ENCODE peak calls at places on chromosomes 4 and X, in nine cellular contexts. One of them, this sample, is unnamed.

GRCh38 chr4:37765741-37766140 is 60.7 kb upstream of the PGM2 start:
- DNase-seq in A549: no peak
- DNase-seq in heart left ventricle: no peak
- DNase-seq in HepG2: peak
- DNase-seq in K562: no peak
- DNase-seq in right lobe of liver: no peak
- DNase-seq in endothelial cell of umbilical vein: no peak
- DNase-seq in Peyer's patch: no peak
- DNase-seq in H1: no peak
- DNase-seq in this sample: no peak

GRCh38 chr4:179200681-179201080 is 1758.4 kb upstream of the AGA start:
- DNase-seq in K562: no peak
- DNase-seq in H1: no peak
- DNase-seq in Peyer's patch: no peak
- DNase-seq in right lobe of liver: no peak
- DNase-seq in heart left ventricle: no peak
- DNase-seq in A549: no peak
- DNase-seq in HepG2: no peak
- DNase-seq in endothelial cell of umbilical vein: no peak
- DNase-seq in this sample: no peak

GRCh38 chr4:8103421-8103820 is 55.2 kb downstream of the ABLIM2 start:
- DNase-seq in heart left ventricle: no peak
- DNase-seq in Peyer's patch: no peak
- DNase-seq in K562: no peak
- DNase-seq in H1: no peak
- DNase-seq in A549: no peak
- DNase-seq in right lobe of liver: no peak
- DNase-seq in endothelial cell of umbilical vein: no peak
- DNase-seq in HepG2: no peak
- DNase-seq in this sample: no peak

GRCh38 chr4:35247047-35247446 is 997.3 kb downstream of the ARAP2 start:
- DNase-seq in A549: no peak
- DNase-seq in heart left ventricle: no peak
- DNase-seq in H1: no peak
- DNase-seq in endothelial cell of umbilical vein: no peak
- DNase-seq in right lobe of liver: no peak
- DNase-seq in HepG2: no peak
- DNase-seq in Peyer's patch: no peak
- DNase-seq in K562: no peak
- DNase-seq in this sample: no peak

GRCh38 chr4:51858605-51859211 is 15.8 kb downstream of the DCUN1D4 start:
- DNase-seq in A549: no peak
- DNase-seq in right lobe of liver: no peak
- DNase-seq in heart left ventricle: no peak
- DNase-seq in K562: no peak
- DNase-seq in endothelial cell of umbilical vein: no peak
- DNase-seq in HepG2: no peak
- DNase-seq in H1: no peak
- DNase-seq in Peyer's patch: no peak
- DNase-seq in this sample: no peak

GRCh38 chrX:136766785-136767103 is 14.0 kb downstream of the ARHGEF6 start:
- DNase-seq in A549: no peak
- DNase-seq in HepG2: no peak
- DNase-seq in heart left ventricle: peak
- DNase-seq in right lobe of liver: no peak
- DNase-seq in Peyer's patch: no peak
- DNase-seq in endothelial cell of umbilical vein: no peak
- DNase-seq in K562: no peak
- DNase-seq in H1: no peak
- DNase-seq in this sample: no peak

GRCh38 chrX:275967-276587 is 5.1 kb upstream of the PLCXD1 start:
- DNase-seq in K562: peak
- DNase-seq in endothelial cell of umbilical vein: no peak
- DNase-seq in right lobe of liver: peak
- DNase-seq in H1: peak
- DNase-seq in Peyer's patch: peak
- DNase-seq in heart left ventricle: peak
- DNase-seq in A549: peak
- DNase-seq in HepG2: peak
- DNase-seq in this sample: peak

GRCh38 chr4:159105761-159106243 is 2.9 kb downstream of the RAPGEF2 start:
- DNase-seq in H1: no peak
- DNase-seq in endothelial cell of umbilical vein: peak
- DNase-seq in A549: no peak
- DNase-seq in heart left ventricle: no peak
- DNase-seq in HepG2: peak
- DNase-seq in right lobe of liver: no peak
- DNase-seq in K562: peak
- DNase-seq in Peyer's patch: no peak
- DNase-seq in this sample: no peak

GRCh38 chr4:83568057-83568456 is 32.1 kb downstream of the GPAT3 start:
- DNase-seq in H1: no peak
- DNase-seq in HepG2: no peak
- DNase-seq in K562: no peak
- DNase-seq in Peyer's patch: no peak
- DNase-seq in heart left ventricle: no peak
- DNase-seq in A549: no peak
- DNase-seq in endothelial cell of umbilical vein: no peak
- DNase-seq in right lobe of liver: no peak
- DNase-seq in this sample: no peak
- TF ChIP-seq POLR2A in H1: no peak
- TF ChIP-seq POLR2A in HepG2: no peak
- TF ChIP-seq POLR2A in K562: no peak
- TF ChIP-seq POLR2A in Peyer's patch: no peak
- TF ChIP-seq POLR2A in heart left ventricle: no peak
- TF ChIP-seq POLR2A in A549: no peak
- TF ChIP-seq POLR2A in endothelial cell of umbilical vein: no peak
- TF ChIP-seq POLR2A in right lobe of liver: no peak
- TF ChIP-seq POLR2A in this sample: no peak

GRCh38 chrX:12971282-12972003 is 3.5 kb upstream of the TMSB4X start:
- DNase-seq in H1: no peak
- DNase-seq in Peyer's patch: no peak
- DNase-seq in K562: no peak
- DNase-seq in heart left ventricle: peak
- DNase-seq in right lobe of liver: no peak
- DNase-seq in HepG2: no peak
- DNase-seq in endothelial cell of umbilical vein: no peak
- DNase-seq in A549: no peak
- DNase-seq in this sample: no peak
- TF ChIP-seq POLR2A in H1: no peak
- TF ChIP-seq POLR2A in Peyer's patch: no peak
- TF ChIP-seq POLR2A in K562: no peak
- TF ChIP-seq POLR2A in heart left ventricle: no peak
- TF ChIP-seq POLR2A in right lobe of liver: no peak
- TF ChIP-seq POLR2A in HepG2: no peak
- TF ChIP-seq POLR2A in endothelial cell of umbilical vein: no peak
- TF ChIP-seq POLR2A in A549: no peak
- TF ChIP-seq POLR2A in this sample: no peak

GRCh38 chrX:118345401-118346257 is at the start of gene WDR44:
- DNase-seq in heart left ventricle: peak
- DNase-seq in endothelial cell of umbilical vein: peak
- DNase-seq in right lobe of liver: peak
- DNase-seq in K562: peak
- DNase-seq in Peyer's patch: peak
- DNase-seq in A549: peak
- DNase-seq in HepG2: peak
- DNase-seq in H1: peak
- DNase-seq in this sample: peak
- TF ChIP-seq POLR2A in heart left ventricle: no peak
- TF ChIP-seq POLR2A in endothelial cell of umbilical vein: peak
- TF ChIP-seq POLR2A in right lobe of liver: peak
- TF ChIP-seq POLR2A in K562: peak
- TF ChIP-seq POLR2A in Peyer's patch: peak
- TF ChIP-seq POLR2A in A549: peak
- TF ChIP-seq POLR2A in HepG2: peak
- TF ChIP-seq POLR2A in H1: no peak
- TF ChIP-seq POLR2A in this sample: peak

DNA sequence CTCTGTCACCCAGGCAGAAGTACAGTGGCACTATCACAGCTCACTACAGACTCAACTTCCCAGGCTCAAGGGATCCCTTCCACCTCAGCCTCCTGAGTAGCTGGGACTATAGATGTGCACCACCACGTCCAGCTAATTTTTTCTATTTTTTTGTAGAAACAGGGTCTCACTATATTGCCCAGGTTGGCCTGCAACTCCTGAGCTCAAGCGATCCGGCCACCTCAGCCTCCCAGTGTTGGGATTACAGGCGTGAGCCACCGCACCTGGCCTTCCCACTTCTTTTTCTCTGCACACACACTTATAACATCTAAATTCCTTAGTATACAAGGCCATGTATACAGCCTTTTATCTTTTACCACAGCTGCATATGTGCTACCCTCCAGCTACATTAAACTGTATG is 6.6 kb downstream of the SLC7A3 start:
- DNase-seq in K562: no peak
- DNase-seq in A549: no peak
- DNase-seq in Peyer's patch: no peak
- DNase-seq in right lobe of liver: no peak
- DNase-seq in HepG2: no peak
- DNase-seq in endothelial cell of umbilical vein: no peak
- DNase-seq in heart left ventricle: no peak
- DNase-seq in H1: no peak
- DNase-seq in this sample: no peak
- TF ChIP-seq POLR2A in K562: no peak
- TF ChIP-seq POLR2A in A549: no peak
- TF ChIP-seq POLR2A in Peyer's patch: no peak
- TF ChIP-seq POLR2A in right lobe of liver: no peak
- TF ChIP-seq POLR2A in HepG2: no peak
- TF ChIP-seq POLR2A in endothelial cell of umbilical vein: no peak
- TF ChIP-seq POLR2A in heart left ventricle: no peak
- TF ChIP-seq POLR2A in H1: no peak
- TF ChIP-seq POLR2A in this sample: no peak

DNA sequence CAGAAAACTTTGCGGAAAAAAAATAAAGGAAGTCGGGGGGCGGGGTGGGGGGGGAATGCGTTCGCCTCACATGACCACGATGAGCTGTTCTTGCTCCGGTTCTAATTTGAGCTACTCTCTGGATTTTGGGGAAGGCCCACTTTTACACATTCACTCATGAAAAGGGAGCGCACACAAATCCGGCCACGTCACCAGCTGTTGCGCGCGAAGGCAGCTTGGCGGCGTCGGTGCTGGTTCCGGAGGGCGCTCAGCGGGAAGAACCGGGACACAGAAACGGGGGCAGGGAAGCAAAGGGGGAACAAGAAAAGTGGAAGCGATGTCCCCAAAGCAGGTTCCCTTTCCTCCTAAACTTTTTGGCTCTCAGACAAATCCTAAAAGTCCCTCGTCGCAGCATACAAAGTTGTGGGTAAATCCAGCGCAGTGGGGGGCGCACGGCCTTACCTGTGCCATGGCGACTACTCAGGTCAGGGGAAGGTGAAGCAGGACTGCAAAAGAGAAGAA is 590 bp downstream of the ANXA5 start:
- DNase-seq in H1: peak
- DNase-seq in right lobe of liver: peak
- DNase-seq in heart left ventricle: peak
- DNase-seq in endothelial cell of umbilical vein: peak
- DNase-seq in HepG2: peak
- DNase-seq in K562: no peak
- DNase-seq in A549: no peak
- DNase-seq in Peyer's patch: peak
- DNase-seq in this sample: peak
- TF ChIP-seq POLR2A in H1: no peak
- TF ChIP-seq POLR2A in right lobe of liver: no peak
- TF ChIP-seq POLR2A in heart left ventricle: no peak
- TF ChIP-seq POLR2A in endothelial cell of umbilical vein: no peak
- TF ChIP-seq POLR2A in HepG2: no peak
- TF ChIP-seq POLR2A in K562: no peak
- TF ChIP-seq POLR2A in A549: no peak
- TF ChIP-seq POLR2A in Peyer's patch: no peak
- TF ChIP-seq POLR2A in this sample: peak

DNA sequence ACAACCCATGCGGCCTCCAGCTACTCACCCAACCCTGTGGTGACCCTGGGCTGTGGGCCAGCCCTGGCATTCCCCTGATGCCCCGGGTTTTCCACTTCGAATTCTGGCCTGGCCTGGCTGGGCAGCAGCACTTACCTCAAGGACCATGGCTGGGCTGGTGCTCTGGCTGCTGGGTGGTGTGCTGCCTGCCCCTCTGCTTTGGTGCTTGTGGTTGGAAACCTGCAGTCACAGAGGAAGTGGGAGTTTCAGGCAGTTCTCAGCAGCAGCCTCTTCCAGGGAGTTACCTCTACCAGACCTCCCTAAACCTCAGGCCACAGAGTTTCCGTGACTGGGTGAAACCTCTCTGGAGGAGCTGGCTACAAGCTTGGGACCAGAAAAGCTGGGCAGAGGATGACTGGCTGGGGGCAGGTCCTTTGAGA is at the start of gene CXCR3:
- DNase-seq in A549: no peak
- DNase-seq in H1: no peak
- DNase-seq in HepG2: no peak
- DNase-seq in heart left ventricle: peak
- DNase-seq in right lobe of liver: peak
- DNase-seq in Peyer's patch: no peak
- DNase-seq in endothelial cell of umbilical vein: no peak
- DNase-seq in K562: no peak
- DNase-seq in this sample: peak
- TF ChIP-seq POLR2A in A549: no peak
- TF ChIP-seq POLR2A in H1: no peak
- TF ChIP-seq POLR2A in HepG2: no peak
- TF ChIP-seq POLR2A in heart left ventricle: no peak
- TF ChIP-seq POLR2A in right lobe of liver: no peak
- TF ChIP-seq POLR2A in Peyer's patch: no peak
- TF ChIP-seq POLR2A in endothelial cell of umbilical vein: no peak
- TF ChIP-seq POLR2A in K562: no peak
- TF ChIP-seq POLR2A in this sample: no peak

DNA sequence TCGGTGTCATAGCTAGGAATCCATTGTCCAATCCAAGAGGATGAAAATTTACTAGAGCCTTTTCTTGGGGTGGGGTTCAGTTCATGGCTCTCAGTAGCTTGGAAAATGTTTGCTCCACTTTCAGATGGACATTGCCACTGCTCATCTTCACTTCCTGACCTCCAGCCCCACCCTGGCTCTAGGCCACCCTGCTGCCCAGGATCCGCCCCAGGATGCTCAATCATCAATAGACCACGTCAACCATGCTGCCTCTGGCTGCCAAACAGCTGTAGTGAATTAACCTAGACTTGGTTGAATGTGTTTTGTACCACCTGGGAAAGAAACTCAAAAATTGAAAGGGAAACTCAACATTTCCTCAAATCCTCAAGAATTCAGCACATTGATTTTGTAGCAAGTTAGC is 37.2 kb upstream of the HSD17B10 start:
- DNase-seq in H1: no peak
- DNase-seq in right lobe of liver: no peak
- DNase-seq in heart left ventricle: no peak
- DNase-seq in K562: no peak
- DNase-seq in Peyer's patch: no peak
- DNase-seq in A549: no peak
- DNase-seq in endothelial cell of umbilical vein: no peak
- DNase-seq in HepG2: no peak
- DNase-seq in this sample: no peak
- TF ChIP-seq POLR2A in H1: no peak
- TF ChIP-seq POLR2A in right lobe of liver: no peak
- TF ChIP-seq POLR2A in heart left ventricle: no peak
- TF ChIP-seq POLR2A in K562: no peak
- TF ChIP-seq POLR2A in Peyer's patch: no peak
- TF ChIP-seq POLR2A in A549: no peak
- TF ChIP-seq POLR2A in endothelial cell of umbilical vein: no peak
- TF ChIP-seq POLR2A in HepG2: no peak
- TF ChIP-seq POLR2A in this sample: no peak

This sample was measured in adrenal gland.